ENCODE peak calls at places on chromosome 9, in seven cellular contexts. M is upper lobe of left lung, Q is GM12864, T is upper lobe of right lung, W is MM.1S, D is Peyer's patch, C is adrenal gland. F is an unnamed sample.

GRCh38 chr9:133359420-133360175 is 3.2 kb downstream of the SURF2 start:
- DNase-seq in M (peak), Q (no peak), T (no peak), W (no peak), D (no peak), C (no peak), F (no peak)

GRCh38 chr9:89515416-89515815 is 17.5 kb upstream of the SEMA4D start:
- DNase-seq in M (no peak), Q (no peak), T (no peak), W (no peak), D (no peak), C (peak), F (no peak)

GRCh38 chr9:109903515-109904138 is 123.6 kb downstream of the PALM2AKAP2 start:
- DNase-seq in M (no peak), Q (no peak), T (no peak), W (peak), D (peak), C (peak), F (peak)

GRCh38 chr9:111237447-111237846 is 92.6 kb downstream of the OR2K2 start:
- DNase-seq in M (no peak), Q (no peak), T (no peak), W (peak), D (no peak), C (no peak), F (no peak)

GRCh38 chr9:34717996-34718614 is 8.2 kb upstream of the CCL21 start:
- DNase-seq in M (no peak), Q (no peak), T (no peak), W (no peak), D (no peak), C (peak), F (no peak)

GRCh38 chr9:77843088-77843985 is 188.3 kb downstream of the GNAQ start:
- DNase-seq in M (no peak), Q (no peak), T (no peak), W (no peak), D (no peak), C (no peak), F (no peak)

GRCh38 chr9:81605154-81605670 is 84.1 kb downstream of the TLE1 start:
- DNase-seq in M (no peak), Q (no peak), T (no peak), W (no peak), D (no peak), C (no peak), F (no peak)

GRCh38 chr9:15144567-15145174 is 162.3 kb downstream of the TTC39B start:
- DNase-seq in M (no peak), Q (no peak), T (no peak), W (no peak), D (no peak), C (no peak), F (peak)

GRCh38 chr9:85514256-85514655 is 227.5 kb downstream of the AGTPBP1 start:
- DNase-seq in M (no peak), Q (no peak), T (no peak), W (no peak), D (no peak), C (no peak), F (no peak)

GRCh38 chr9:72477862-72478564 is 43.4 kb upstream of the TMC1 start:
- DNase-seq in M (no peak), Q (no peak), T (no peak), W (no peak), D (no peak), C (no peak), F (peak)

GRCh38 chr9:133008824-133009223 is 22.0 kb upstream of the GTF3C5 start:
- DNase-seq in M (no peak), Q (no peak), T (no peak), W (no peak), D (no peak), C (no peak), F (no peak)

GRCh38 chr9:89383721-89384300 is 65.5 kb downstream of the SECISBP2 start:
- DNase-seq in M (peak), Q (no peak), T (no peak), W (no peak), D (no peak), C (no peak), F (no peak)

GRCh38 chr9:116643691-116644090 is 43.4 kb upstream of the TRIM32 start:
- DNase-seq in M (no peak), Q (no peak), T (no peak), W (no peak), D (no peak), C (no peak), F (peak)

GRCh38 chr9:20929276-20929675 is 102.2 kb downstream of the HACD4 start:
- DNase-seq in M (no peak), Q (no peak), T (no peak), W (no peak), D (no peak), C (peak), F (no peak)

GRCh38 chr9:35273591-35273990 is 111.8 kb downstream of the UNC13B start:
- DNase-seq in M (no peak), Q (no peak), T (no peak), W (no peak), D (no peak), C (no peak), F (no peak)

GRCh38 chr9:99004115-99004514 is 60.4 kb downstream of the COL15A1 start:
- DNase-seq in M (no peak), Q (no peak), T (no peak), W (no peak), D (peak), C (no peak), F (no peak)

GRCh38 chr9:36997414-36997813 is 36.7 kb downstream of the PAX5 start:
- DNase-seq in M (peak), Q (no peak), T (no peak), W (no peak), D (no peak), C (no peak), F (no peak)

GRCh38 chr9:124698265-124698664 is 72.8 kb downstream of the NR6A1 start:
- DNase-seq in M (no peak), Q (no peak), T (no peak), W (no peak), D (no peak), C (no peak), F (peak)

GRCh38 chr9:33155393-33155792 is 11.7 kb downstream of the B4GALT1 start:
- DNase-seq in M (no peak), Q (no peak), T (no peak), W (no peak), D (no peak), C (no peak), F (no peak)

GRCh38 chr9:12774861-12775367 is at the start of gene LURAP1L:
- DNase-seq in M (no peak), Q (no peak), T (no peak), W (peak), D (no peak), C (peak), F (peak)

GRCh38 chr9:12775373-12775962 is 648 bp downstream of the LURAP1L start:
- DNase-seq in M (peak), Q (no peak), T (peak), W (peak), D (no peak), C (no peak), F (no peak)

GRCh38 chr9:12773562-12773961 is 1.3 kb upstream of the LURAP1L start:
- DNase-seq in M (no peak), Q (no peak), T (no peak), W (no peak), D (no peak), C (no peak), F (no peak)

GRCh38 chr9:12770261-12770660 is 4.6 kb upstream of the LURAP1L start:
- DNase-seq in M (no peak), Q (no peak), T (no peak), W (no peak), D (no peak), C (no peak), F (no peak)

GRCh38 chr9:12771891-12772290 is 2.9 kb upstream of the LURAP1L start:
- DNase-seq in M (no peak), Q (no peak), T (no peak), W (no peak), D (no peak), C (no peak), F (no peak)
- H3K4me3 ChIP-seq in M (no peak), Q (no peak), T (no peak), W (no peak), D (no peak), C (no peak), F (no peak)

GRCh38 chr9:105243015-105243686 is 1.3 kb upstream of the SLC44A1 start:
- DNase-seq in M (no peak), Q (no peak), T (no peak), W (peak), D (no peak), C (no peak), F (peak)
- H3K4me3 ChIP-seq in M (no peak), Q (no peak), T (no peak), W (peak), D (no peak), C (peak), F (no peak)

GRCh38 chr9:19464764-19465570 is 56.2 kb downstream of the ACER2 start:
- DNase-seq in M (peak), Q (no peak), T (peak), W (peak), D (peak), C (peak), F (peak)
- H3K4me3 ChIP-seq in M (peak), Q (peak), T (peak), W (peak), D (peak), C (peak), F (peak)

GRCh38 chr9:96020300-96020821 is 144.9 kb downstream of the ERCC6L2 start:
- DNase-seq in M (no peak), Q (no peak), T (peak), W (no peak), D (no peak), C (no peak), F (no peak)

GRCh38 chr9:96021616-96022444 is 146.3 kb downstream of the ERCC6L2 start:
- DNase-seq in M (peak), Q (no peak), T (peak), W (no peak), D (no peak), C (no peak), F (no peak)

GRCh38 chr9:96015876-96016686 is 140.6 kb downstream of the ERCC6L2 start:
- DNase-seq in M (no peak), Q (no peak), T (no peak), W (peak), D (no peak), C (no peak), F (no peak)

GRCh38 chr9:96022445-96023031 is 147.0 kb downstream of the ERCC6L2 start:
- DNase-seq in M (no peak), Q (no peak), T (peak), W (no peak), D (no peak), C (no peak), F (no peak)

DNA sequence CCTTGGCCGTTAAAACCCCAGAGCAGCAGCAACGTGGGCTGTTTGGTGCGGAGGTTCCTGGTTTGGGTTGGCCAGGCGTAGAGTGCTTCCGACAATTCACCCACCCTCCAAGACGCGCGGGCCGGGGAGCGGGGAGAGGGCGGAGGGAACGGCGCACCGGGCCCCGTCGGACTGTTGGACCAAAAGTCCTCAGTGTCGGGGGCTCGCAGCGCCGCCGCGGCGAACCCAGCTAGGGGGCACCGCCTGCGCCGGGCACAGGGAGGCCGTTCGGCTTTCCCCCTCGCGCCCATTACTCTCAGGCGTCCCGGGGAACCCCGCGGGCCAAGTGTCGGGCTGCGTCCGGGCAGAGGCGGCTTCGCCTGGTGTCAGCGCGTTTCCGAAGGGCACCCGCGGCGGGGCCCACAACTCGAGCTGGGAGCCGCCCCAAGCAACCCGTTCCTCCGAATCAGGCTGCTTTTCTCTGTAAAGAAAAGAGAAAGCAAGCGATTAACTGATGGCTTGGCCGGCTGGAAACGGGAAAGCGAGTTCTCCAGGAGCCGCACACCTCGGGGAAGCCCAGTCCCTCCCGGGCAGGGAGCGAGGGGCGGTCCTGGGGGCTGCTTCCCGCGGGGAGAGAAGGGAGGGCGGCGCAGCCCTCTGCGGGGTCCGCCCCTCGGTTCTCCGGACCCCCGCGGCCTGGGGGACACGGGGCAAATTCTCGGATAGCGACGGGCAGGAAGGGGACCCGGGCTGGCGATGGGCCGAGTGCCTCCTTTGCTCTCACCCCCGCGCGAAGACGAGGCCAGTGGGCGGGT is 145.5 kb downstream of the ERCC6L2 start:
- DNase-seq in M (peak), Q (no peak), T (peak), W (no peak), D (no peak), C (no peak), F (no peak)
- H3K4me3 ChIP-seq in M (peak), Q (peak), T (peak), W (peak), D (peak), C (peak), F (peak)

DNA sequence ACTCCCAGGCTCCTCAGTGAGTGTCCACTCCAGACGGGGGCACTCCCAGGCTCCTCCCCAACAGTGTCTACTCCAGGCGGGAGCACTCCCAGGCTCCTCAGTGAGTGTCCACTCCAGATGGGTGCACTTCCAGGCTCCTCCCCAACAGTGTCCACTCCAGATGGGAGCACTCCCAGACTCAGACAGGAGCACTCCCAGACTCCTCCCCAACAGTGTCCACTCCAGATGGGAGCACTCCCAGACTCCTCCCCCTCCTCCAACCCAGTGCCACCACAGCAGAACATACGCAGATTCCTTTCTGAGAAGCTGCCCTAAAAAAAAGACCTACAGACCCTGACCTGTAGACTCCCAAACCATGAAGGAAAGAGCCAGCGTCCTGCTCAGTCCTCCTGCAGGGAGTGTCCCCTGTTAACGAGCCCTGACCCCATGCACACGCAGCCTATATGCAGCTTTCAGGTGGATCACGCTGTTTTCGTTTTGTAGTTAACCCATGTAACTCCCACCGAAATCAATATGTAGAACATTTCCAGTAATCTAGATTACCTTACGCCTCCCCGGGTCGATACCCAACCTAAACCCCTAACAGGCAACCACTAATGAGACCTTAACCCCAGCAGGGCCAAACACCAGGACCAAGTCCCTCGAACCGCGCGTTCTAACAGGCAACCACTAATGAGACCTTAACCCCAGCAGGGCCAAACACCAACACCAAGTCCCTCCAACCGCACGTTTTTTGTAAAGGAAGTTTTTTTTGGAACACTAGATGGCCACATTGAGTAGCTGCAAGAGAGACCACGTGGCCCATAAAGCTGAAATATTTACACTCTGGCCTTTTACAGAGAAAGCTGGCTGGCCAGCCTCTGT is 15.7 kb downstream of the PNPLA7 start:
- DNase-seq in M (no peak), Q (no peak), T (no peak), W (peak), D (no peak), C (peak), F (peak)
- H3K4me3 ChIP-seq in M (no peak), Q (no peak), T (no peak), W (peak), D (no peak), C (no peak), F (no peak)

GRCh38 chr9:16869140-16869903 is 1.1 kb downstream of the BNC2 start:
- DNase-seq in M (no peak), Q (no peak), T (no peak), W (no peak), D (no peak), C (no peak), F (peak)

GRCh38 chr9:16866542-16866941 is 3.9 kb downstream of the BNC2 start:
- DNase-seq in M (no peak), Q (no peak), T (no peak), W (no peak), D (no peak), C (no peak), F (peak)

GRCh38 chr9:16868706-16869105 is 1.8 kb downstream of the BNC2 start:
- DNase-seq in M (no peak), Q (no peak), T (no peak), W (no peak), D (no peak), C (no peak), F (peak)

GRCh38 chr9:16869961-16870605 is 387 bp downstream of the BNC2 start:
- DNase-seq in M (no peak), Q (no peak), T (peak), W (no peak), D (no peak), C (no peak), F (no peak)

DNA sequence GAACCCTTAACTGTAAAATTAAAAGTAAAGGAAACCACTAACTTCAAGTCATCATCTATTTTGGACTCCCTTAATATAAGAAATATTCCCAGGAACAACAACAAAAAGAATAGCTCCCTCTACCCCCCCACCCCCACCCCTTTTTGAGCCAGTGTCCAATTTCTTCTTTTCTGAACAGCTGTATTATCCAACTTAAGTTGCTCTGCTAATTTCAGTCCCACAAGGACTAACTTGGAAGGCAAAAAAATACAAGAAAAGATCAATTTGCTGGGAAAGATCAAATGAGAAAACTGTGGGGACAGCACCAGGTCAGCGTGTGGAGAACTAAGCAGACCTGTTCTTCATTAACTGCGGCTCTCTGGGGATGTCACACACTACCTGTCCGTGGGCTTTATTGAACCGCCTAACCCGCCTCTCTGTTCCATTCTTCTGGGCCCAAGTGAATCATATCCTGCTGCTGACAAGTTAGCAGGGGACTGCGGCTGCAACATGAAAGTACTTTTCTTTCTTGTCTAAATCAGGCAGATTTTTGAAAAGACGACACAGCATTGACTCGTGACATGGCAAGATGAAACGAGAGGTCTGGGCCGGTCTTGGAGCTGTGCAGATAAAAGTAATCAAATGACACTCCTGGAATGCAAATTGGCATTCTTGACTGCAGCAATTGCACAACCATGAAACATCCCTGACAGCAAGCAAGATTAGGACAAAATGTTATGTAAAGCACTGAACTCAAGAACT is 2.7 kb downstream of the BNC2 start:
- DNase-seq in M (no peak), Q (no peak), T (no peak), W (no peak), D (no peak), C (peak), F (peak)
- H3K4me3 ChIP-seq in M (peak), Q (no peak), T (peak), W (no peak), D (no peak), C (peak), F (peak)

GRCh38 chr9:90727498-90727897 is 74.1 kb upstream of the SYK start:
- DNase-seq in M (no peak), Q (no peak), T (no peak), W (no peak), D (no peak), C (no peak), F (no peak)
- H3K4me3 ChIP-seq in M (no peak), Q (no peak), T (no peak), W (no peak), D (no peak), C (no peak), F (no peak)

GRCh38 chr9:38423273-38423938 is 848 bp downstream of the IGFBPL1 start:
- DNase-seq in M (no peak), Q (no peak), T (no peak), W (no peak), D (no peak), C (no peak), F (no peak)

GRCh38 chr9:38422555-38423245 is 1.6 kb downstream of the IGFBPL1 start:
- DNase-seq in M (no peak), Q (no peak), T (no peak), W (no peak), D (no peak), C (no peak), F (no peak)

GRCh38 chr9:38421498-38422211 is 2.6 kb downstream of the IGFBPL1 start:
- DNase-seq in M (no peak), Q (no peak), T (no peak), W (no peak), D (no peak), C (no peak), F (no peak)

GRCh38 chr9:38424918-38425317 is 664 bp upstream of the IGFBPL1 start:
- DNase-seq in M (no peak), Q (no peak), T (no peak), W (no peak), D (no peak), C (no peak), F (no peak)

DNA sequence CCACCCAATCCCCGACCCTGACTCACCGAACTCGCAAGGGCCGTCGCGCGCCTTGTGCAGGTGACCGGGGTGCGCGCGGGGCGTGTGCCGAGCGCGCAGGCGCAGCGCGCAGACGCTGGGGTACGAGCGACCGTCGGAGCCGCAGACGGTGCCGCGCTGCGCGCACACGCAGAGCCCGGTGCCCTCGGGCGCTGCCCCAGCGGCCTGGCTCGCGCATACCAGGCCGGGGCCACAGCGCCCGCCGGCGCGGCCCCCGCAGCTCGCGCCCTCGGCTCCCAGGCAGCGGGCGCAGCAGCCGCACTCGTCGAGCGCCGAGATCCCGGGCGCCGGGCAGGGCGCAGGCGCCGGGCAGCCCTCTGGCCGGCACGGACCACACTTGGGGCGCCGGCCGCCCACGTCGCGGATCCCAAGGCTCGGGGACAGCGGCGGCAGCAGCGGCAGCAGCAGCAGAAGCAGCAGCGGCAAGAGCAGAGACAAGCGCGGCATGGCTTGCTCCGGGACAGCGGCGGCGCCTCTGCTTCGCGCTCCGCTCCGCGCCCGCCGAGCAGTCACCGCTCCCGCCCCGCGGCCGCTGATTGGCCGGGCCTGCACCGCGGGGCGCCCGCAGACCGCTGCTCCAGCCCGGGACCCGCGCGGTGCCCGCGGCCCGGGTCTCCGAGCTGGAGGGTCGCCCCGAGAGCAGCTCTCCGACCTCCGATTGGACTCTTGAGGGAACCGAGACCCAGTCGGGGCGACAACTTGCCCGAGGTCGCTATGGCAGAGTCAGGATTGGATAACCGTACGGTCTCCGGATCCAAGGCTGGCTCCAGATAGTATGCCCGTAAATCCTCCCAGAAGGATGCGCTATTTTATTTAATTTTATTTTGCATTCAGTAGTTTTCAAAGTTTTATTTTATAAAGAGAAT is at the start of gene IGFBPL1:
- DNase-seq in M (peak), Q (no peak), T (peak), W (peak), D (no peak), C (no peak), F (no peak)
- H3K4me3 ChIP-seq in M (peak), Q (no peak), T (peak), W (no peak), D (peak), C (peak), F (no peak)